ENCODE peak calls at places on chromosomes 7 and 10, in six cellular contexts. V is Caki2, X is ureter, G is T-helper 1 cell, D is uterus, B is NCI-H2081. C is an unnamed sample.

GRCh38 chr10:4242561-4243035 is 457.6 kb upstream of the KLF6 start:
- DNase-seq in V (no peak), X (no peak), G (no peak), D (peak; percentile 40), B (no peak), C (no peak)

GRCh38 chr7:116111429-116111828 is 80.9 kb upstream of the TFEC start:
- DNase-seq in V (no peak), X (no peak), G (no peak), D (no peak), B (no peak), C (no peak)

GRCh38 chr7:32045228-32045627 is 25.0 kb downstream of the PDE1C start:
- DNase-seq in V (no peak), X (no peak), G (no peak), D (no peak), B (no peak), C (no peak)

GRCh38 chr10:120746016-120746755 is 105.0 kb upstream of the WDR11 start:
- DNase-seq in V (no peak), X (no peak), G (no peak), D (no peak), B (no peak), C (no peak)

GRCh38 chr10:58184120-58184670 is 83.5 kb downstream of the IPMK start:
- DNase-seq in V (no peak), X (no peak), G (no peak), D (no peak), B (no peak), C (no peak)

GRCh38 chr7:37193087-37193774 is 255.4 kb downstream of the ELMO1 start:
- DNase-seq in V (no peak), X (no peak), G (no peak), D (no peak), B (no peak), C (no peak)

GRCh38 chr7:33807158-33807530 is 98.2 kb upstream of the BMPER start:
- DNase-seq in V (no peak), X (no peak), G (no peak), D (no peak), B (no peak), C (no peak)

GRCh38 chr7:149546331-149546730 is 48.7 kb upstream of the ZNF746 start:
- DNase-seq in V (no peak), X (no peak), G (no peak), D (no peak), B (no peak), C (no peak)

GRCh38 chr7:6623589-6624245 is 8.3 kb downstream of the ZNF853 start:
- DNase-seq in V (no peak), X (no peak), G (peak; percentile 15), D (no peak), B (no peak), C (no peak)

C was measured in activated T-helper 9 cell treated with anti-CD3 and anti-CD28 coated beads, Interleukin-2, amount 50 U/mL, for 16 hours.